ENCODE peak calls at places on chromosomes 5 and 9, in seven cellular contexts. Z is GM23338, K is RWPE1, E is astrocyte of the spinal cord, N is mesothelial cell of epicardium, J is cardiac fibroblast, W is IMR-90. Q is an unnamed sample.

GRCh38 chr5:175718401-175719108 is 60.7 kb downstream of the HRH2 start:
- DNase-seq in Z (peak), K (peak), E (no peak), N (no peak), J (peak), W (no peak), Q (peak)

GRCh38 chr5:132489871-132490483 is 596 bp downstream of the IRF1 start:
- DNase-seq in Z (peak), K (peak), E (peak), N (no peak), J (peak), W (peak), Q (peak)

GRCh38 chr9:104301770-104302169 is 202.3 kb upstream of the OR13F1 start:
- DNase-seq in Z (no peak), K (no peak), E (no peak), N (no peak), J (no peak), W (no peak), Q (no peak)

GRCh38 chr9:137369111-137369787 is 53.7 kb downstream of the EXD3 start:
- DNase-seq in Z (no peak), K (no peak), E (no peak), N (no peak), J (no peak), W (no peak), Q (peak)

GRCh38 chr5:8683528-8683927 is 814.6 kb downstream of the MTRR start:
- DNase-seq in Z (no peak), K (no peak), E (no peak), N (no peak), J (no peak), W (no peak), Q (no peak)

GRCh38 chr5:138656916-138657315 is 81.7 kb upstream of the HSPA9 start:
- DNase-seq in Z (no peak), K (no peak), E (no peak), N (no peak), J (no peak), W (no peak), Q (peak)

GRCh38 chr5:159038907-159039306 is 60.8 kb downstream of the EBF1 start:
- DNase-seq in Z (no peak), K (no peak), E (peak), N (no peak), J (peak), W (peak), Q (no peak)

GRCh38 chr5:141845371-141845821 is 32.8 kb downstream of the PCDH1 start:
- DNase-seq in Z (peak), K (peak), E (no peak), N (no peak), J (no peak), W (no peak), Q (peak)

GRCh38 chr5:157285310-157286035 is 19.6 kb downstream of the CYFIP2 start:
- DNase-seq in Z (no peak), K (no peak), E (no peak), N (no peak), J (no peak), W (no peak), Q (no peak)

GRCh38 chr9:6845881-6846280 is 88.1 kb downstream of the KDM4C start:
- DNase-seq in Z (peak), K (no peak), E (no peak), N (no peak), J (peak), W (peak), Q (peak)
- TF ChIP-seq CTCF in Z (peak), K (no peak), E (peak), N (no peak), J (no peak), W (peak), Q (peak)

GRCh38 chr9:105901514-105902109 is 207.3 kb downstream of the TMEM38B start:
- DNase-seq in Z (peak), K (peak), E (peak), N (peak), J (peak), W (peak), Q (peak)
- TF ChIP-seq CTCF in Z (peak), K (peak), E (peak), N (peak), J (peak), W (peak), Q (peak)

GRCh38 chr9:81826541-81826906 is 101.7 kb upstream of the SPATA31D4 start:
- DNase-seq in Z (no peak), K (no peak), E (no peak), N (no peak), J (peak), W (peak), Q (no peak)
- TF ChIP-seq CTCF in Z (no peak), K (no peak), E (peak), N (no peak), J (no peak), W (no peak), Q (no peak)

DNA sequence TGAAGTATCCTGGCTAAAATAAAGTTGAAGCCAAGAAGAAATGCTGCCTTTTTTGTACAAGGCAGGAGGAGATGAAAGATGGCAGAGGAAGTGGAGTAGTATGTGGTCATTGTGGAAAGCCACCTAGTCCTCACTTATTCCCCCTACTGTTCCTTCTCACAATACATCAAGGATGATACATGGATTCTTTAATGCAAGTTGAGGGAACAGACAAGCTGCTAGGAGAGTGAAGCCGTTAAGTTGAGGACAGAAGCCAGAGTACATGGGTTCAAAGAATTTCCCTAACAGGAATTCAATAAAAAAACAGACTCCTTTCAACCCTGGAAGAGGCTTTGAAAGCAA is 73.8 kb downstream of the MRPS27 start:
- DNase-seq in Z (no peak), K (no peak), E (peak), N (no peak), J (no peak), W (no peak), Q (no peak)
- TF ChIP-seq CTCF in Z (no peak), K (no peak), E (no peak), N (no peak), J (peak), W (no peak), Q (no peak)